ENCODE peak calls at places on chromosomes 5 and 9, in six cellular contexts. J is right cardiac atrium, N is stomach, B is SJSA1, K is left lung, C is prostate gland. Z is an unnamed sample. For H3K4me1, the result is how much of the 10 kb centered on the place peaks cover.

GRCh38 chr5:165996484-165996883 is 2295.0 kb upstream of the WWC1 start:
- DNase-seq in J (no peak), N (no peak), B (no peak), K (no peak), C (no peak), Z (no peak)

GRCh38 chr5:86894006-86894560 is 276.3 kb downstream of the COX7C start:
- DNase-seq in J (no peak), N (no peak), B (no peak), K (no peak), C (no peak), Z (no peak)

GRCh38 chr5:19739691-19740090 is 248.3 kb downstream of the CDH18 start:
- DNase-seq in J (no peak), N (no peak), B (no peak), K (no peak), C (no peak), Z (no peak)

GRCh38 chr5:145483211-145483610 is 351.9 kb downstream of the PRELID2 start:
- DNase-seq in J (no peak), N (no peak), B (no peak), K (no peak), C (no peak), Z (no peak)

GRCh38 chr9:123662057-123662776 is 267.7 kb downstream of the DENND1A start:
- DNase-seq in J (no peak), N (no peak), B (no peak), K (no peak), C (no peak), Z (no peak)

GRCh38 chr5:35971878-35972210 is 19.3 kb downstream of the UGT3A1 start:
- DNase-seq in J (no peak), N (no peak), B (peak), K (no peak), C (no peak), Z (no peak)

GRCh38 chr9:17578911-17579793 is at the start of gene SH3GL2:
- DNase-seq in J (peak), N (peak), B (no peak), K (peak), C (peak), Z (peak)

GRCh38 chr9:133711428-133712220 is 26.5 kb downstream of the SARDH start:
- DNase-seq in J (peak), N (no peak), B (peak), K (peak), C (no peak), Z (no peak)

GRCh38 chr9:21334603-21334968 is 618 bp downstream of the KLHL9 start:
- DNase-seq in J (no peak), N (no peak), B (no peak), K (no peak), C (no peak), Z (no peak)

GRCh38 chr5:127762412-127762811 is 59.2 kb downstream of the CCDC192 start:
- DNase-seq in J (no peak), N (no peak), B (no peak), K (no peak), C (no peak), Z (no peak)

GRCh38 chr5:173620784-173621183 is 4.3 kb upstream of the BOD1 start:
- DNase-seq in J (no peak), N (no peak), B (no peak), K (no peak), C (no peak), Z (no peak)

GRCh38 chr9:33165263-33166151 is 1.6 kb downstream of the B4GALT1 start:
- DNase-seq in J (no peak), N (peak), B (peak), K (no peak), C (peak), Z (peak)

GRCh38 chr5:150081541-150082283 is 4.6 kb downstream of the CSF1R start:
- DNase-seq in J (peak), N (peak), B (no peak), K (peak), C (no peak), Z (peak)

GRCh38 chr9:135669616-135670285 is 6.6 kb downstream of the LCN9 start:
- DNase-seq in J (no peak), N (no peak), B (no peak), K (peak), C (no peak), Z (no peak)

GRCh38 chr5:166823360-166823759 is 1468.1 kb upstream of the WWC1 start:
- DNase-seq in J (no peak), N (no peak), B (no peak), K (no peak), C (no peak), Z (no peak)

GRCh38 chr9:93974151-93974550 is 19.0 kb upstream of the BARX1 start:
- DNase-seq in J (no peak), N (peak), B (no peak), K (no peak), C (no peak), Z (no peak)

GRCh38 chr9:135215571-135216161 is 128.2 kb downstream of the OLFM1 start:
- DNase-seq in J (peak), N (peak), B (no peak), K (no peak), C (peak), Z (no peak)

GRCh38 chr9:12859704-12860251 is 85.0 kb downstream of the LURAP1L start:
- DNase-seq in J (no peak), N (no peak), B (peak), K (no peak), C (peak), Z (peak)

GRCh38 chr5:425714-426113 is 17.3 kb upstream of the EXOC3 start:
- DNase-seq in J (no peak), N (no peak), B (no peak), K (no peak), C (no peak), Z (no peak)

GRCh38 chr9:125990793-125991220 is 243.6 kb downstream of the PBX3 start:
- DNase-seq in J (no peak), N (no peak), B (no peak), K (peak), C (peak), Z (no peak)

GRCh38 chr9:37611961-37612360 is 19.6 kb upstream of the TOMM5 start:
- DNase-seq in J (no peak), N (no peak), B (no peak), K (no peak), C (no peak), Z (no peak)

GRCh38 chr5:74179183-74179582 is 461.3 kb downstream of the ENC1 start:
- DNase-seq in J (no peak), N (no peak), B (no peak), K (no peak), C (no peak), Z (no peak)

GRCh38 chr5:80097516-80097915 is 62.4 kb downstream of the THBS4 start:
- DNase-seq in J (no peak), N (no peak), B (no peak), K (no peak), C (no peak), Z (no peak)

GRCh38 chr5:120160120-120160895 is 303.8 kb upstream of the PRR16 start:
- DNase-seq in J (no peak), N (no peak), B (peak), K (no peak), C (no peak), Z (no peak)

GRCh38 chr9:847505-847904 is 6.0 kb downstream of the DMRT1 start:
- DNase-seq in J (no peak), N (no peak), B (no peak), K (no peak), C (no peak), Z (no peak)

GRCh38 chr5:28580616-28581015 is 1542.2 kb upstream of the CDH9 start:
- DNase-seq in J (no peak), N (no peak), B (no peak), K (no peak), C (no peak), Z (no peak)

GRCh38 chr9:80231847-80232246 is 660.1 kb downstream of the TLE4 start:
- DNase-seq in J (no peak), N (no peak), B (no peak), K (no peak), C (no peak), Z (no peak)

GRCh38 chr9:33112099-33112498 is 35.6 kb upstream of the SMU1 start:
- DNase-seq in J (no peak), N (no peak), B (no peak), K (no peak), C (no peak), Z (no peak)

GRCh38 chr9:95724253-95724991 is 151.1 kb upstream of the ERCC6L2 start:
- DNase-seq in J (no peak), N (no peak), B (no peak), K (no peak), C (no peak), Z (no peak)

GRCh38 chr9:34929506-34930102 is 28.5 kb upstream of the PHF24 start:
- DNase-seq in J (no peak), N (peak), B (no peak), K (no peak), C (no peak), Z (no peak)

GRCh38 chr9:130874783-130875182 is 21.8 kb downstream of the QRFP start:
- DNase-seq in J (no peak), N (no peak), B (no peak), K (no peak), C (no peak), Z (no peak)
- H3K27ac ChIP-seq in J (no peak), N (no peak), B (no peak), K (no peak), C (peak), Z (no peak)

GRCh38 chr5:141846031-141846430 is 32.2 kb downstream of the PCDH1 start:
- DNase-seq in J (no peak), N (peak), B (no peak), K (no peak), C (no peak), Z (no peak)

GRCh38 chr5:141843156-141843927 is 34.9 kb downstream of the PCDH1 start:
- DNase-seq in J (no peak), N (peak), B (peak), K (no peak), C (no peak), Z (no peak)

GRCh38 chr5:141844414-141845097 is 33.7 kb downstream of the PCDH1 start:
- DNase-seq in J (no peak), N (no peak), B (no peak), K (no peak), C (no peak), Z (no peak)

GRCh38 chr5:141848771-141849370 is 29.3 kb downstream of the PCDH1 start:
- DNase-seq in J (peak), N (peak), B (peak), K (peak), C (peak), Z (peak)

GRCh38 chr5:141845371-141845821 is 32.8 kb downstream of the PCDH1 start:
- DNase-seq in J (no peak), N (no peak), B (no peak), K (no peak), C (no peak), Z (no peak)
- H3K4me1 ChIP-seq in J (under half), N (half or more), B (under half), K (half or more), C (under half), Z (under half)

GRCh38 chr5:59130441-59130840 is 547.6 kb downstream of the RAB3C start:
- DNase-seq in J (no peak), N (no peak), B (no peak), K (no peak), C (no peak), Z (no peak)

GRCh38 chr5:59126665-59127354 is 543.9 kb downstream of the RAB3C start:
- DNase-seq in J (no peak), N (no peak), B (no peak), K (no peak), C (no peak), Z (no peak)

GRCh38 chr5:59125961-59126360 is 543.1 kb downstream of the RAB3C start:
- DNase-seq in J (no peak), N (no peak), B (peak), K (no peak), C (no peak), Z (no peak)

GRCh38 chr5:59132131-59132530 is 549.3 kb downstream of the RAB3C start:
- DNase-seq in J (no peak), N (no peak), B (no peak), K (no peak), C (no peak), Z (no peak)

GRCh38 chr5:59128646-59129290 is 545.9 kb downstream of the RAB3C start:
- DNase-seq in J (no peak), N (no peak), B (no peak), K (no peak), C (no peak), Z (no peak)
- H3K27ac ChIP-seq in J (no peak), N (peak), B (no peak), K (peak), C (no peak), Z (peak)

DNA sequence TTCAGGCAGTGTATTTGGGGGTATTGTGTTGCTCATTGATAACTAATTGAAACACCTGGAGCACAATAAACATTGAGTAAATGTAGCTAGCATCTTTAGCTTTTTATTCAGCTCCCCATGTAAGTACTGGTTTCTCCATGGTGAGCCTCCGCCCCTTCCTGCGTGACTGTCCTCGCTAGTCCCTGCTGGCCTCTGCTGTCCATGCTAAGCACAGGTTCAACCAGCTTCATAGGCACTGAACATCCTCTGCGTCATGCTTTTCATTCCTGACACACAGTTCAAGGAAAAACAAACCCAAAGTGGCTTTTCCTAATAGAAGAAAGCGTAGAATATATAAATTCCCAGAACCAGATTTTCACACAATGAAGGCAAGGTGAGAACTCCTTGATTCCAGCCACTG is 27.3 kb upstream of the DAP start:
- DNase-seq in J (no peak), N (no peak), B (no peak), K (no peak), C (no peak), Z (no peak)
- H3K4me1 ChIP-seq in J (under half), N (under half), B (under half), K (under half), C (under half), Z (under half)

GRCh38 chr5:133864711-133865110 is 103.7 kb downstream of the C5orf15 start:
- DNase-seq in J (no peak), N (no peak), B (no peak), K (no peak), C (no peak), Z (no peak)
- H3K27ac ChIP-seq in J (no peak), N (no peak), B (no peak), K (no peak), C (no peak), Z (no peak)

Z was measured in colonic mucosa.